ENCODE peak calls at places on chromosomes 13 and 19, in ten cellular contexts. F is DND-41, P is OCI-LY7, Z is coronary artery, E is tibial artery, T is astrocyte of the cerebellum, L is fibroblast of mammary gland, A is astrocyte, Q is HFF-Myc, K is fibroblast of pulmonary artery. Y is an unnamed sample.

GRCh38 chr19:5990289-5990797 is 12.4 kb upstream of the RANBP3 start:
- DNase-seq in F (no peak), P (no peak), Z (no peak), E (no peak), T (no peak), L (peak; percentile 38), A (no peak), Q (no peak), K (no peak), Y (no peak)

GRCh38 chr19:28614634-28615545 is 598.1 kb downstream of the UQCRFS1 start:
- DNase-seq in F (no peak), P (no peak), Z (no peak), E (no peak), T (no peak), L (no peak), A (no peak), Q (no peak), K (no peak), Y (no peak)

GRCh38 chr19:51122112-51122981 is 2.4 kb upstream of the SIGLEC9 start:
- DNase-seq in F (no peak), P (no peak), Z (no peak), E (no peak), T (no peak), L (peak; percentile 37), A (no peak), Q (no peak), K (peak; percentile 59), Y (no peak)

GRCh38 chr13:40490086-40490723 is 176.2 kb downstream of the FOXO1 start:
- DNase-seq in F (no peak), P (no peak), Z (peak; percentile 70), E (no peak), T (no peak), L (no peak), A (no peak), Q (no peak), K (no peak), Y (no peak)

GRCh38 chr13:23701646-23702045 is 131.4 kb downstream of the TNFRSF19 start:
- DNase-seq in F (no peak), P (no peak), Z (peak; percentile 90), E (peak; percentile 93), T (peak; percentile 58), L (peak; percentile 99), A (peak; percentile 83), Q (no peak), K (peak; percentile 94), Y (no peak)

GRCh38 chr13:77048592-77048991 is 21.6 kb upstream of the FBXL3 start:
- DNase-seq in F (no peak), P (no peak), Z (no peak), E (no peak), T (no peak), L (no peak), A (no peak), Q (no peak), K (no peak), Y (no peak)

GRCh38 chr13:48586591-48587103 is 53.8 kb upstream of the RCBTB2 start:
- DNase-seq in F (no peak), P (no peak), Z (no peak), E (peak; percentile 31), T (no peak), L (peak; percentile 32), A (peak; percentile 65), Q (no peak), K (peak; percentile 67), Y (peak; percentile 41)

GRCh38 chr13:58994778-58995177 is 1169.0 kb downstream of the DIAPH3 start:
- DNase-seq in F (no peak), P (peak; percentile 10), Z (no peak), E (no peak), T (no peak), L (no peak), A (no peak), Q (no peak), K (peak; percentile 4), Y (no peak)

GRCh38 chr19:56668676-56669075 is 2.9 kb downstream of the ZNF835 start:
- DNase-seq in F (no peak), P (no peak), Z (no peak), E (no peak), T (no peak), L (no peak), A (no peak), Q (no peak), K (no peak), Y (no peak)

GRCh38 chr19:56671613-56671994 is at the start of gene ZNF835:
- DNase-seq in F (no peak), P (no peak), Z (peak; percentile 90), E (peak; percentile 88), T (peak; percentile 0), L (peak; percentile 61), A (no peak), Q (no peak), K (peak; percentile 22), Y (peak; percentile 59)

GRCh38 chr19:56667311-56667870 is 4.2 kb downstream of the ZNF835 start:
- DNase-seq in F (no peak), P (no peak), Z (no peak), E (no peak), T (no peak), L (no peak), A (no peak), Q (no peak), K (no peak), Y (no peak)

GRCh38 chr19:56670961-56671612 is 470 bp downstream of the ZNF835 start:
- DNase-seq in F (no peak), P (no peak), Z (no peak), E (peak; percentile 22), T (no peak), L (no peak), A (no peak), Q (no peak), K (no peak), Y (no peak)

DNA sequence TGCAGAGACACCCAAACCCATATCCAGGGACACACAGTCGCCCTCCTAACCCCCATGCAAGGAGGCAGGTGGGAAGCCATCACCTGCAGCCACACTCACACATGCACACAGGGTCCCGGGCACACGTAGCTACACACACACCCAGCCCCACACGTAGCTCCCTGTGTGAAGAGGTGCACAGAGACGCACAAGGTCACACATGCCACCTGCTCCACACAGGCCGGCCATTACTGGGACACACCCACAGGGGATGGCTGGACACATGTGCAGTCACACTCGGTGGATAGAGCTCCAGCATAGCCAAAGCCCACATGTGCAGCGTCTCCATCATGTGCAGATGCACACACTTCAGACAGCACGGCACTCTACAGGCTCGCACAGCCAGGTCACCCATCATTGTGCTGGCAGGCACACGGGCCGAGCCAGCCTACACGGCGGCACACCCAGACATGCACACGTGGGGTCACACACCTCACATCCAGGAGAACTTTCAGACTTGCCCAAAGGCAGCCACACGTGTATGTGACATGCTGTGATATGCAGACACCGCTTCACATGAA is 1.1 kb downstream of the ZNF835 start:
- DNase-seq in F (no peak), P (no peak), Z (no peak), E (no peak), T (no peak), L (no peak), A (no peak), Q (no peak), K (no peak), Y (no peak)
- H3K4me3 ChIP-seq in F (no peak overlapping the region), P (no peak overlapping the region), Z (peak overlapping the region; percentile 80), E (peak overlapping the region; percentile 64), T (no peak overlapping the region), L (no peak overlapping the region), A (no peak overlapping the region), Q (no peak overlapping the region), K (no peak overlapping the region), Y (no peak overlapping the region)

GRCh38 chr19:18843960-18844359 is 12.2 kb downstream of the UPF1 start:
- DNase-seq in F (no peak), P (no peak), Z (no peak), E (no peak), T (no peak), L (no peak), A (peak; percentile 36), Q (no peak), K (no peak), Y (peak; percentile 50)

GRCh38 chr19:18840288-18841260 is 8.8 kb downstream of the UPF1 start:
- DNase-seq in F (no peak), P (no peak), Z (no peak), E (no peak), T (no peak), L (no peak), A (no peak), Q (no peak), K (no peak), Y (no peak)

GRCh38 chr19:18842166-18842565 is 10.4 kb downstream of the UPF1 start:
- DNase-seq in F (no peak), P (no peak), Z (no peak), E (no peak), T (no peak), L (no peak), A (no peak), Q (no peak), K (no peak), Y (no peak)

GRCh38 chr19:18841400-18841799 is 9.6 kb downstream of the UPF1 start:
- DNase-seq in F (no peak), P (no peak), Z (no peak), E (no peak), T (no peak), L (no peak), A (no peak), Q (no peak), K (no peak), Y (no peak)

DNA sequence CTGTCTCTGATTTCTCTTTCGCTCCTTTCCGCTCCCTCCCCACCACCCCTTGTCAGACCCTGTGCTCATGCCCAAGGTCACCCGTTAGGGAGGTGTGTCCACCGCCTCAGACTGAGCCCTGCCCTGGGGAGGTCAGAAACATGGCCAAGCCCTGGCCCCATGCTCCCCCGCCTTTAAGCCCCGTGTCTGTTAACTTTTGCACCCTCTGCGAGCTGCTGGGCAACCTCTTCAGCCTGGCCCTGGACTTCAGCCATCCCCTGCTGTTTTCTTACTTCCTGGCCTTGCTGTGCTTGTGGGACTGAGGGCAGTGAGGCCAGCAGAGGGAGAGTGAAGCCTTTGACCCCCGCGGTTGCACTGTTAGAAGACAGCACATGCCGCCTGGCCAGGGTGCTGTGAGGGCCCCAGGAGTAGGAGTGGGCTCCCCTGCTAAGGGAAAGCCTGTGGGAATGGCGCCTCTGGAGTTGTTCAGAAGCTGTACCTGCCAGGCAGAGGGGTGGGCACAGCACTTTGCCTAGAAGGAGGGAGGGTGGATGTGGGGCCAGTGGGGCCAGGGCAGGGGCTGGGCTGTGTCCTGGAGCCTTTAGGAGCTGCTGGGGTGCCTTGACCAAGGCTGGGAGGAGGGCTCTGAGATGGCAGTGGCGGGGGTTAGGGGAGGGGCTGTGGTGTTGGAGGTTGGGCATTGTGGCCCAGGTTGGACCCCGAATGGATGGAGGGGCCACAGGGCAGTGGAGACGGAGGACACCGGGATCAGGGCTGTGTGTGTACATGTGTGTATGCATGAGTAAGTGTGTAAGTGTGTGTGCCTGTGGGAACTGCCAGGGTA is 7.9 kb downstream of the UPF1 start:
- DNase-seq in F (no peak), P (no peak), Z (no peak), E (no peak), T (no peak), L (no peak), A (no peak), Q (no peak), K (no peak), Y (no peak)
- TF ChIP-seq CTCF in F (no peak), P (no peak), Z (no peak), E (no peak), T (no peak), L (no peak), A (no peak), Q (no peak), K (no peak), Y (no peak)

DNA sequence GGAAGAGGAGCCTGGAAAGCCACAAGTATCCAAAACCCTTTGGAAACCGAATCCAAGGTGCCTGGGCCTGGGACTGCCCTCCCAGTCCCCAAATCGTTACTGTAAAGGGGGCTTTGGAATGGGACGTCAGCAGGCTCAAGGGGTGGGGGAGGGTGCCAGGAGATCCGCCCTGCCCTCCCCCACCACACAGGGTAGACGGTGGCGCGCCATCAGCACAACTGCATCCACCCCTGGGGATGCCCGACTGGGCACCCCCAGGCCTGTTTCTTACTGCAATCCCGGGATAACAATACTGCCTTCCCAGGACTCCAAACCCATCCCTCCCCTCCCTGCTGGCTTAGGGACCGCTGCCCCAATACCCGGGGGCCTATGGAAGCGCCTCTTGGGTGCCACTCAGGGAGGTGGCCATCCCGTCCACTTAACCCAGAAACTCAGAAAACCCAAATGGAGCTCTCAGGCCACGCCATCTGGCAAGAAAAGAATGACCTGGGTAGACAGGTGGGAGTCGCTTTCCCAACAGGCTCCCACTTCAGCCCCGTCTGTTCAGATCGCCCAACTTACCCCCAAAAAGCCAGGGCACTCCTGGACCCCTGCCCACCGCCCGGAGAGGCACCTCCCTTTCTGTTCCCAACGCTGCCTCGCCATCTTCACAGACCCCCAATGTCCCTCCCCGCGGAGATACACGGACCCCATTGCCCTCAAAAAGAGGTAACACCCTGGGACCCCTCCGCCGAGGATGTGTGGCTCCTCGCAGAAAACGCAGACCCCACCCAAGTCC is 2.4 kb downstream of the KLF16 start:
- DNase-seq in F (no peak), P (no peak), Z (no peak), E (no peak), T (no peak), L (no peak), A (no peak), Q (no peak), K (no peak), Y (no peak)
- H3K4me3 ChIP-seq in F (peak overlapping the region; percentile 98), P (peak overlapping the region; percentile 97), Z (peak overlapping the region; percentile 97), E (peak overlapping the region; percentile 71), T (peak overlapping the region; percentile 83), L (peak overlapping the region; percentile 83), A (peak overlapping the region; percentile 86), Q (peak overlapping the region; percentile 86), K (peak overlapping the region; percentile 69), Y (peak overlapping the region; percentile 92)

DNA sequence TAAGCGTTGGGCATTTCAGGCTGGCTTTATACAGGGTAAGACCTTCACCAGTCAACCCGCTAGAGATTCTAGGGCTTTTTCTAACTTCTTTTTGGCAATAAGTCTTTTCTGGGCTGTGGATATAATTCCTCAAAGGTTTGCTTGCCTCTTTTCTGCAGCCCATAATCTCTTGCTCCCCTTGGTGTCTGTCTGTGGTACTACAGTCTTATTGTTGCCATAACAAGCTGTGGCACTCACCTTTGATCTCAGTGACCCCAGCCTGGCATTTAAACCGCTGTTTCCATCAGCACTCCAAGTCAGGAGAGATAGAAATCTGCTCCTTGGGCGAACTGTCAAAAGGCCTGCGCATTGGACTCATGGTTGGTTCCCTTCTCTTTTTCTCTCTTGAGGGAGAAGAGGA is 14.5 kb upstream of the MPHOSPH8 start:
- DNase-seq in F (peak; percentile 24), P (peak; percentile 32), Z (no peak), E (no peak), T (no peak), L (peak; percentile 58), A (no peak), Q (no peak), K (peak; percentile 57), Y (peak; percentile 51)
- TF ChIP-seq CTCF in F (peak; percentile 59), P (peak; percentile 74), Z (no peak), E (no peak), T (peak; percentile 70), L (peak; percentile 81), A (peak; percentile 60), Q (peak; percentile 60), K (peak; percentile 78), Y (peak; percentile 59)

Y was measured in GM12865.